ENCODE peak calls at places on chromosomes 3 and 15, in eight cellular contexts. One of them, this sample, is unnamed.

GRCh38 chr3:155497930-155498647 is 204.6 kb upstream of the STRIT1 start:
- DNase-seq in left ventricle myocardium superior: no peak
- DNase-seq in neural crest cell: no peak
- DNase-seq in HuH-7: no peak
- DNase-seq in Caki2: peak; percentile 43
- DNase-seq in activated CD4-positive, CD25-positive, alpha-beta regulatory T cell treated with anti-CD3 and anti-CD28 coated beads, Interleukin-2, amount 50 U/mL, for 72 hours: no peak
- DNase-seq in Right ventricle myocardium inferior: no peak
- DNase-seq in progenitor cell of endocrine pancreas: no peak
- DNase-seq in this sample: no peak

GRCh38 chr15:36468746-36469145 is 110.7 kb upstream of the CDIN1 start:
- DNase-seq in Right ventricle myocardium inferior: no peak
- DNase-seq in neural crest cell: no peak
- DNase-seq in progenitor cell of endocrine pancreas: no peak
- DNase-seq in Caki2: no peak
- DNase-seq in HuH-7: no peak
- DNase-seq in activated CD4-positive, CD25-positive, alpha-beta regulatory T cell treated with anti-CD3 and anti-CD28 coated beads, Interleukin-2, amount 50 U/mL, for 72 hours: no peak
- DNase-seq in left ventricle myocardium superior: peak; percentile 31
- DNase-seq in this sample: no peak

GRCh38 chr3:17945799-17946381 is 203.5 kb upstream of the TBC1D5 start:
- DNase-seq in Caki2: no peak
- DNase-seq in neural crest cell: no peak
- DNase-seq in HuH-7: no peak
- DNase-seq in activated CD4-positive, CD25-positive, alpha-beta regulatory T cell treated with anti-CD3 and anti-CD28 coated beads, Interleukin-2, amount 50 U/mL, for 72 hours: no peak
- DNase-seq in left ventricle myocardium superior: no peak
- DNase-seq in progenitor cell of endocrine pancreas: no peak
- DNase-seq in Right ventricle myocardium inferior: no peak
- DNase-seq in this sample: no peak

GRCh38 chr15:83178387-83178786 is 29.2 kb downstream of the HDGFL3 start:
- DNase-seq in progenitor cell of endocrine pancreas: no peak
- DNase-seq in Right ventricle myocardium inferior: no peak
- DNase-seq in Caki2: no peak
- DNase-seq in HuH-7: no peak
- DNase-seq in left ventricle myocardium superior: no peak
- DNase-seq in activated CD4-positive, CD25-positive, alpha-beta regulatory T cell treated with anti-CD3 and anti-CD28 coated beads, Interleukin-2, amount 50 U/mL, for 72 hours: no peak
- DNase-seq in neural crest cell: no peak
- DNase-seq in this sample: no peak

GRCh38 chr3:161171639-161172552 is 49.2 kb upstream of the NMD3 start:
- DNase-seq in HuH-7: peak; percentile 15
- DNase-seq in left ventricle myocardium superior: no peak
- DNase-seq in Right ventricle myocardium inferior: no peak
- DNase-seq in progenitor cell of endocrine pancreas: no peak
- DNase-seq in neural crest cell: no peak
- DNase-seq in Caki2: no peak
- DNase-seq in activated CD4-positive, CD25-positive, alpha-beta regulatory T cell treated with anti-CD3 and anti-CD28 coated beads, Interleukin-2, amount 50 U/mL, for 72 hours: no peak
- DNase-seq in this sample: no peak

GRCh38 chr3:4550957-4551754 is 58.0 kb downstream of the ITPR1 start:
- DNase-seq in activated CD4-positive, CD25-positive, alpha-beta regulatory T cell treated with anti-CD3 and anti-CD28 coated beads, Interleukin-2, amount 50 U/mL, for 72 hours: no peak
- DNase-seq in neural crest cell: no peak
- DNase-seq in Right ventricle myocardium inferior: peak; percentile 71
- DNase-seq in Caki2: no peak
- DNase-seq in left ventricle myocardium superior: peak; percentile 50
- DNase-seq in HuH-7: no peak
- DNase-seq in progenitor cell of endocrine pancreas: no peak
- DNase-seq in this sample: no peak

GRCh38 chr3:187986514-187986934 is 167.4 kb upstream of the LPP start:
- DNase-seq in Caki2: peak; percentile 83
- DNase-seq in HuH-7: no peak
- DNase-seq in progenitor cell of endocrine pancreas: no peak
- DNase-seq in left ventricle myocardium superior: no peak
- DNase-seq in activated CD4-positive, CD25-positive, alpha-beta regulatory T cell treated with anti-CD3 and anti-CD28 coated beads, Interleukin-2, amount 50 U/mL, for 72 hours: peak; percentile 42
- DNase-seq in Right ventricle myocardium inferior: no peak
- DNase-seq in neural crest cell: no peak
- DNase-seq in this sample: no peak

GRCh38 chr15:67146214-67146613 is 80.8 kb downstream of the SMAD3 start:
- DNase-seq in activated CD4-positive, CD25-positive, alpha-beta regulatory T cell treated with anti-CD3 and anti-CD28 coated beads, Interleukin-2, amount 50 U/mL, for 72 hours: no peak
- DNase-seq in progenitor cell of endocrine pancreas: no peak
- DNase-seq in neural crest cell: no peak
- DNase-seq in HuH-7: no peak
- DNase-seq in Caki2: no peak
- DNase-seq in Right ventricle myocardium inferior: no peak
- DNase-seq in left ventricle myocardium superior: peak; percentile 71
- DNase-seq in this sample: no peak

GRCh38 chr3:174002543-174002942 is 605.0 kb downstream of the NLGN1 start:
- DNase-seq in HuH-7: no peak
- DNase-seq in left ventricle myocardium superior: no peak
- DNase-seq in activated CD4-positive, CD25-positive, alpha-beta regulatory T cell treated with anti-CD3 and anti-CD28 coated beads, Interleukin-2, amount 50 U/mL, for 72 hours: no peak
- DNase-seq in Right ventricle myocardium inferior: no peak
- DNase-seq in Caki2: no peak
- DNase-seq in neural crest cell: peak; percentile 1
- DNase-seq in progenitor cell of endocrine pancreas: no peak
- DNase-seq in this sample: no peak

GRCh38 chr3:60696559-60697125 is 554.6 kb downstream of the FHIT start:
- DNase-seq in HuH-7: no peak
- DNase-seq in activated CD4-positive, CD25-positive, alpha-beta regulatory T cell treated with anti-CD3 and anti-CD28 coated beads, Interleukin-2, amount 50 U/mL, for 72 hours: no peak
- DNase-seq in Right ventricle myocardium inferior: no peak
- DNase-seq in left ventricle myocardium superior: no peak
- DNase-seq in Caki2: peak; percentile 41
- DNase-seq in progenitor cell of endocrine pancreas: no peak
- DNase-seq in neural crest cell: no peak
- DNase-seq in this sample: no peak

GRCh38 chr15:69160976-69161877 is 792 bp downstream of the GLCE start:
- DNase-seq in Right ventricle myocardium inferior: peak; percentile 72
- DNase-seq in left ventricle myocardium superior: peak; percentile 67
- DNase-seq in neural crest cell: peak; percentile 25
- DNase-seq in Caki2: peak; percentile 59
- DNase-seq in HuH-7: peak; percentile 70
- DNase-seq in progenitor cell of endocrine pancreas: peak; percentile 37
- DNase-seq in activated CD4-positive, CD25-positive, alpha-beta regulatory T cell treated with anti-CD3 and anti-CD28 coated beads, Interleukin-2, amount 50 U/mL, for 72 hours: peak; percentile 37
- DNase-seq in this sample: no peak

GRCh38 chr3:8491750-8492149 is 9.9 kb upstream of the LMCD1 start:
- DNase-seq in left ventricle myocardium superior: peak; percentile 54
- DNase-seq in neural crest cell: no peak
- DNase-seq in progenitor cell of endocrine pancreas: no peak
- DNase-seq in HuH-7: no peak
- DNase-seq in activated CD4-positive, CD25-positive, alpha-beta regulatory T cell treated with anti-CD3 and anti-CD28 coated beads, Interleukin-2, amount 50 U/mL, for 72 hours: no peak
- DNase-seq in Caki2: no peak
- DNase-seq in Right ventricle myocardium inferior: no peak
- DNase-seq in this sample: no peak

GRCh38 chr15:43184407-43185160 is 619 bp upstream of the CCNDBP1 start:
- DNase-seq in Right ventricle myocardium inferior: no peak
- DNase-seq in activated CD4-positive, CD25-positive, alpha-beta regulatory T cell treated with anti-CD3 and anti-CD28 coated beads, Interleukin-2, amount 50 U/mL, for 72 hours: no peak
- DNase-seq in HuH-7: no peak
- DNase-seq in Caki2: no peak
- DNase-seq in neural crest cell: no peak
- DNase-seq in progenitor cell of endocrine pancreas: no peak
- DNase-seq in left ventricle myocardium superior: no peak
- DNase-seq in this sample: no peak

GRCh38 chr15:75782926-75783325 is 60.3 kb upstream of the UBE2Q2 start:
- DNase-seq in Caki2: no peak
- DNase-seq in progenitor cell of endocrine pancreas: no peak
- DNase-seq in neural crest cell: no peak
- DNase-seq in activated CD4-positive, CD25-positive, alpha-beta regulatory T cell treated with anti-CD3 and anti-CD28 coated beads, Interleukin-2, amount 50 U/mL, for 72 hours: no peak
- DNase-seq in Right ventricle myocardium inferior: no peak
- DNase-seq in left ventricle myocardium superior: no peak
- DNase-seq in HuH-7: no peak
- DNase-seq in this sample: no peak

GRCh38 chr15:50519740-50520425 is 26.6 kb downstream of the USP50 start:
- DNase-seq in Right ventricle myocardium inferior: no peak
- DNase-seq in progenitor cell of endocrine pancreas: no peak
- DNase-seq in neural crest cell: no peak
- DNase-seq in left ventricle myocardium superior: no peak
- DNase-seq in Caki2: no peak
- DNase-seq in activated CD4-positive, CD25-positive, alpha-beta regulatory T cell treated with anti-CD3 and anti-CD28 coated beads, Interleukin-2, amount 50 U/mL, for 72 hours: no peak
- DNase-seq in HuH-7: no peak
- DNase-seq in this sample: no peak

GRCh38 chr15:95581595-95581994 is 748.9 kb upstream of the NR2F2 start:
- DNase-seq in activated CD4-positive, CD25-positive, alpha-beta regulatory T cell treated with anti-CD3 and anti-CD28 coated beads, Interleukin-2, amount 50 U/mL, for 72 hours: no peak
- DNase-seq in progenitor cell of endocrine pancreas: no peak
- DNase-seq in left ventricle myocardium superior: no peak
- DNase-seq in HuH-7: no peak
- DNase-seq in Caki2: no peak
- DNase-seq in neural crest cell: no peak
- DNase-seq in Right ventricle myocardium inferior: no peak
- DNase-seq in this sample: no peak

GRCh38 chr15:77402740-77403379 is 17.0 kb downstream of the PEAK1 start:
- DNase-seq in progenitor cell of endocrine pancreas: no peak
- DNase-seq in HuH-7: no peak
- DNase-seq in Right ventricle myocardium inferior: no peak
- DNase-seq in activated CD4-positive, CD25-positive, alpha-beta regulatory T cell treated with anti-CD3 and anti-CD28 coated beads, Interleukin-2, amount 50 U/mL, for 72 hours: no peak
- DNase-seq in Caki2: no peak
- DNase-seq in left ventricle myocardium superior: no peak
- DNase-seq in neural crest cell: no peak
- DNase-seq in this sample: no peak

GRCh38 chr3:135197246-135197645 is 402.2 kb downstream of the EPHB1 start:
- DNase-seq in left ventricle myocardium superior: no peak
- DNase-seq in progenitor cell of endocrine pancreas: no peak
- DNase-seq in HuH-7: no peak
- DNase-seq in activated CD4-positive, CD25-positive, alpha-beta regulatory T cell treated with anti-CD3 and anti-CD28 coated beads, Interleukin-2, amount 50 U/mL, for 72 hours: no peak
- DNase-seq in Caki2: no peak
- DNase-seq in Right ventricle myocardium inferior: no peak
- DNase-seq in neural crest cell: no peak
- DNase-seq in this sample: no peak

GRCh38 chr3:70612920-70613319 is 300.5 kb upstream of the MDFIC2 start:
- DNase-seq in Caki2: no peak
- DNase-seq in neural crest cell: no peak
- DNase-seq in Right ventricle myocardium inferior: peak; percentile 55
- DNase-seq in progenitor cell of endocrine pancreas: no peak
- DNase-seq in left ventricle myocardium superior: no peak
- DNase-seq in activated CD4-positive, CD25-positive, alpha-beta regulatory T cell treated with anti-CD3 and anti-CD28 coated beads, Interleukin-2, amount 50 U/mL, for 72 hours: no peak
- DNase-seq in HuH-7: no peak
- DNase-seq in this sample: no peak

This sample was measured in iPS DF 19.7.